ENCODE peak calls at places on chromosomes 4 and X, in ten cellular contexts. One of them, this sample, is unnamed. For H3K9me3, the result is how much of the 10 kb centered on the place peaks cover.

GRCh38 chr4:61210186-61210939 is 10.2 kb downstream of the ADGRL3 start:
- DNase-seq in CD4-positive, alpha-beta T cell: no peak
- DNase-seq in fibroblast of lung: no peak
- DNase-seq in K562: no peak
- DNase-seq in ovary: no peak
- DNase-seq in psoas muscle: no peak
- DNase-seq in Caco-2: no peak
- DNase-seq in OCI-LY7: no peak
- DNase-seq in tibial nerve: no peak
- DNase-seq in pancreas: no peak
- DNase-seq in this sample: no peak

GRCh38 chr4:157014621-157015591 is 43.3 kb upstream of the PDGFC start:
- DNase-seq in CD4-positive, alpha-beta T cell: no peak
- DNase-seq in fibroblast of lung: peak
- DNase-seq in K562: no peak
- DNase-seq in ovary: no peak
- DNase-seq in psoas muscle: no peak
- DNase-seq in Caco-2: no peak
- DNase-seq in OCI-LY7: no peak
- DNase-seq in tibial nerve: no peak
- DNase-seq in pancreas: no peak
- DNase-seq in this sample: peak

GRCh38 chr4:113582737-113583136 is 178.8 kb downstream of the CAMK2D start:
- DNase-seq in CD4-positive, alpha-beta T cell: no peak
- DNase-seq in fibroblast of lung: no peak
- DNase-seq in K562: no peak
- DNase-seq in ovary: no peak
- DNase-seq in psoas muscle: no peak
- DNase-seq in Caco-2: no peak
- DNase-seq in OCI-LY7: no peak
- DNase-seq in tibial nerve: no peak
- DNase-seq in pancreas: no peak
- DNase-seq in this sample: no peak

GRCh38 chrX:114675365-114675764 is 91.5 kb downstream of the HTR2C start:
- DNase-seq in CD4-positive, alpha-beta T cell: no peak
- DNase-seq in fibroblast of lung: peak
- DNase-seq in K562: no peak
- DNase-seq in ovary: no peak
- DNase-seq in psoas muscle: no peak
- DNase-seq in Caco-2: no peak
- DNase-seq in OCI-LY7: no peak
- DNase-seq in tibial nerve: no peak
- DNase-seq in pancreas: no peak
- DNase-seq in this sample: no peak

GRCh38 chr4:106353786-106354185 is 14.8 kb downstream of the GIMD1 start:
- DNase-seq in CD4-positive, alpha-beta T cell: no peak
- DNase-seq in fibroblast of lung: no peak
- DNase-seq in K562: no peak
- DNase-seq in ovary: no peak
- DNase-seq in psoas muscle: no peak
- DNase-seq in Caco-2: no peak
- DNase-seq in OCI-LY7: no peak
- DNase-seq in tibial nerve: no peak
- DNase-seq in pancreas: no peak
- DNase-seq in this sample: no peak

GRCh38 chr4:133997440-133997839 is 204.1 kb downstream of the PABPC4L start:
- DNase-seq in CD4-positive, alpha-beta T cell: no peak
- DNase-seq in fibroblast of lung: peak
- DNase-seq in K562: no peak
- DNase-seq in ovary: no peak
- DNase-seq in psoas muscle: no peak
- DNase-seq in Caco-2: no peak
- DNase-seq in OCI-LY7: no peak
- DNase-seq in tibial nerve: no peak
- DNase-seq in pancreas: no peak
- DNase-seq in this sample: no peak

GRCh38 chr4:93031431-93032098 is 727.8 kb downstream of the GRID2 start:
- DNase-seq in CD4-positive, alpha-beta T cell: no peak
- DNase-seq in fibroblast of lung: no peak
- DNase-seq in K562: no peak
- DNase-seq in ovary: no peak
- DNase-seq in psoas muscle: no peak
- DNase-seq in Caco-2: no peak
- DNase-seq in OCI-LY7: no peak
- DNase-seq in tibial nerve: no peak
- DNase-seq in pancreas: no peak
- DNase-seq in this sample: no peak

GRCh38 chr4:2935762-2936743 is 27.2 kb downstream of the NOP14 start:
- DNase-seq in CD4-positive, alpha-beta T cell: peak
- DNase-seq in fibroblast of lung: peak
- DNase-seq in K562: no peak
- DNase-seq in ovary: peak
- DNase-seq in psoas muscle: peak
- DNase-seq in Caco-2: no peak
- DNase-seq in OCI-LY7: peak
- DNase-seq in tibial nerve: no peak
- DNase-seq in pancreas: peak
- DNase-seq in this sample: no peak

GRCh38 chrX:35101901-35102300 is 159.3 kb downstream of the FAM47B start:
- DNase-seq in CD4-positive, alpha-beta T cell: no peak
- DNase-seq in fibroblast of lung: peak
- DNase-seq in K562: no peak
- DNase-seq in ovary: no peak
- DNase-seq in psoas muscle: no peak
- DNase-seq in Caco-2: no peak
- DNase-seq in OCI-LY7: no peak
- DNase-seq in tibial nerve: no peak
- DNase-seq in pancreas: no peak
- DNase-seq in this sample: no peak

GRCh38 chr4:103948244-103949018 is 228.6 kb upstream of the TACR3 start:
- DNase-seq in CD4-positive, alpha-beta T cell: no peak
- DNase-seq in fibroblast of lung: no peak
- DNase-seq in K562: no peak
- DNase-seq in ovary: no peak
- DNase-seq in psoas muscle: no peak
- DNase-seq in Caco-2: no peak
- DNase-seq in OCI-LY7: no peak
- DNase-seq in tibial nerve: no peak
- DNase-seq in pancreas: no peak
- DNase-seq in this sample: peak

GRCh38 chrX:63526863-63527262 is 175.7 kb upstream of the SPIN4 start:
- DNase-seq in CD4-positive, alpha-beta T cell: no peak
- DNase-seq in fibroblast of lung: no peak
- DNase-seq in K562: no peak
- DNase-seq in ovary: no peak
- DNase-seq in psoas muscle: no peak
- DNase-seq in Caco-2: no peak
- DNase-seq in OCI-LY7: no peak
- DNase-seq in tibial nerve: no peak
- DNase-seq in pancreas: no peak
- DNase-seq in this sample: no peak

GRCh38 chrX:67636532-67636931 is 92.7 kb downstream of the AR start:
- DNase-seq in CD4-positive, alpha-beta T cell: no peak
- DNase-seq in fibroblast of lung: peak
- DNase-seq in K562: no peak
- DNase-seq in ovary: no peak
- DNase-seq in psoas muscle: no peak
- DNase-seq in Caco-2: no peak
- DNase-seq in OCI-LY7: no peak
- DNase-seq in tibial nerve: no peak
- DNase-seq in pancreas: no peak
- DNase-seq in this sample: peak

DNA sequence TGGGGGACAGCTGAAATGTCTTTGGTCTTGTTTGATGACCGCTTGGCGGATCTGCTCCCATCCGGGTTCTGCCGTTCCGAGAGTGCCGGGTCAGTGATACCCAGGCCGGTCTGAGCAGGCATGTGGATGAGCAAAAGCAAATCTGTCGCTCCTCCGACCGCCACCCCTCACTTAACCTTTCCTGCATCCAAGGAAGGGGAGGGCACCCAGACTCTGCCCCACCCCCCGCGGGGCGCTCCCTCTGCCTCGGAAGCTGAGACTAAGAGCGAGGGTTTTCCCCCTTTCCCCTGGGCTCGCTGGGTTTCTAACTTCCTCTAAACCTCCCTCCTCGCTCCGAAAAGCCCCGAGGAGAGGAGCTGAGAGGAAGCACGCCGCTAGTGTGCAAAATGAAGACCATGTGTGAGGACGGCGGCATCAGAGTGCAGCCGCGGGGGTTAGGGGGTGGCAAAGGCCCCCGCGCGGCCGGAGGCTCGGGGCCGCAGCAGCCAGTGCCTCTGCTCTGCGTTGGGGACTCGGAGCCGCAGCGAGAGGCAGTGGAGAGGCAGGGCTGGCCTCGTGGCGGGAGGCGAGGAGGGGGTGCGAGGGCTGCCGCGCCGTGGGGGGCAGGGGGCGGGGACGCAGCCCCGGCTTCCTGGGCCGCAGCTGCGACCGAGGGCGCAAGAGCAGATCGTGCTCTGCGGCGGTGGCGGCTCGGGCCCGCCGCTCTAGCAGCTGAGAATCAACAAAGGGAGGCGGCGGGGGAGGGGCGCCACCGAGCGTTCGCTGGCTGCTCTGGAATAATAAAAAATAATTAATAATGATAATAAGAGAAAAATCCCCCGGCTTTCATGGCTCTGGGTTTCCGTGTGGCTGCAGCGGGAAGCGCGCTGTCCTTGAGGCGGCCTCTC is 55.8 kb upstream of the BCOR start:
- DNase-seq in CD4-positive, alpha-beta T cell: peak
- DNase-seq in fibroblast of lung: no peak
- DNase-seq in K562: peak
- DNase-seq in ovary: peak
- DNase-seq in psoas muscle: peak
- DNase-seq in Caco-2: no peak
- DNase-seq in OCI-LY7: peak
- DNase-seq in tibial nerve: no peak
- DNase-seq in pancreas: peak
- DNase-seq in this sample: peak
- TF ChIP-seq CTCF in CD4-positive, alpha-beta T cell: no peak
- TF ChIP-seq CTCF in fibroblast of lung: no peak
- TF ChIP-seq CTCF in K562: peak
- TF ChIP-seq CTCF in ovary: no peak
- TF ChIP-seq CTCF in psoas muscle: peak
- TF ChIP-seq CTCF in Caco-2: no peak
- TF ChIP-seq CTCF in OCI-LY7: peak
- TF ChIP-seq CTCF in tibial nerve: peak
- TF ChIP-seq CTCF in pancreas: no peak
- TF ChIP-seq CTCF in this sample: no peak

DNA sequence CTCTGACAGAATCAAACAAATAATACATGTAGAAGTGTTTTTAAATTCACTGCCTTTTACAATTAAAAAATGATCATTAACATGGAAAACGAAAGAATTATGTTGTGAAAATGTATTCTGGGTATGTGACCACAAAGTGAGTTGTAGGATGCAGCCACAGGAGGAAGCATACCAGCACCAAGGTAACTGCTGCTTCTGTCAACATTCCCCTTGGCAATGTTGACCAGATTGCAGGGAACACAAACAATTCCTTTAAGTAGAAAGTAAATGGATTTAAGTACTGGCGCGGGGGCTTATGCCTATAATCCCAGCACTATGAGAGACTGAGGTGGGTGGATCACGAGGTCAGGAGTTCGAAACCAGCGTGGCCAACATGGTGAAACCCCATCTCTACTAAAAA is 1877.9 kb upstream of the PCDH7 start:
- DNase-seq in CD4-positive, alpha-beta T cell: no peak
- DNase-seq in fibroblast of lung: no peak
- DNase-seq in K562: no peak
- DNase-seq in ovary: no peak
- DNase-seq in psoas muscle: no peak
- DNase-seq in Caco-2: no peak
- DNase-seq in OCI-LY7: no peak
- DNase-seq in tibial nerve: no peak
- DNase-seq in pancreas: no peak
- DNase-seq in this sample: no peak
- H3K9me3 ChIP-seq in CD4-positive, alpha-beta T cell: under half
- H3K9me3 ChIP-seq in fibroblast of lung: under half
- H3K9me3 ChIP-seq in K562: under half
- H3K9me3 ChIP-seq in ovary: under half
- H3K9me3 ChIP-seq in psoas muscle: under half
- H3K9me3 ChIP-seq in Caco-2: under half
- H3K9me3 ChIP-seq in OCI-LY7: under half
- H3K9me3 ChIP-seq in tibial nerve: under half
- H3K9me3 ChIP-seq in pancreas: under half
- H3K9me3 ChIP-seq in this sample: under half

GRCh38 chr4:84159767-84160166 is 339.3 kb downstream of the NKX6-1 start:
- DNase-seq in CD4-positive, alpha-beta T cell: no peak
- DNase-seq in fibroblast of lung: peak
- DNase-seq in K562: no peak
- DNase-seq in ovary: no peak
- DNase-seq in psoas muscle: no peak
- DNase-seq in Caco-2: peak
- DNase-seq in OCI-LY7: no peak
- DNase-seq in tibial nerve: no peak
- DNase-seq in pancreas: no peak
- DNase-seq in this sample: peak
- TF ChIP-seq CTCF in CD4-positive, alpha-beta T cell: no peak
- TF ChIP-seq CTCF in fibroblast of lung: no peak
- TF ChIP-seq CTCF in K562: peak
- TF ChIP-seq CTCF in ovary: no peak
- TF ChIP-seq CTCF in psoas muscle: no peak
- TF ChIP-seq CTCF in Caco-2: peak
- TF ChIP-seq CTCF in OCI-LY7: no peak
- TF ChIP-seq CTCF in tibial nerve: no peak
- TF ChIP-seq CTCF in pancreas: no peak
- TF ChIP-seq CTCF in this sample: peak

GRCh38 chr4:39702716-39703115 is 4.8 kb downstream of the UBE2K start:
- DNase-seq in CD4-positive, alpha-beta T cell: no peak
- DNase-seq in fibroblast of lung: no peak
- DNase-seq in K562: no peak
- DNase-seq in ovary: no peak
- DNase-seq in psoas muscle: no peak
- DNase-seq in Caco-2: no peak
- DNase-seq in OCI-LY7: no peak
- DNase-seq in tibial nerve: no peak
- DNase-seq in pancreas: no peak
- DNase-seq in this sample: no peak

GRCh38 chr4:39697740-39698423 is at the start of gene UBE2K:
- DNase-seq in CD4-positive, alpha-beta T cell: peak
- DNase-seq in fibroblast of lung: peak
- DNase-seq in K562: peak
- DNase-seq in ovary: peak
- DNase-seq in psoas muscle: peak
- DNase-seq in Caco-2: peak
- DNase-seq in OCI-LY7: peak
- DNase-seq in tibial nerve: peak
- DNase-seq in pancreas: peak
- DNase-seq in this sample: peak

GRCh38 chr4:39699676-39700409 is 1.9 kb downstream of the UBE2K start:
- DNase-seq in CD4-positive, alpha-beta T cell: no peak
- DNase-seq in fibroblast of lung: peak
- DNase-seq in K562: no peak
- DNase-seq in ovary: no peak
- DNase-seq in psoas muscle: no peak
- DNase-seq in Caco-2: no peak
- DNase-seq in OCI-LY7: peak
- DNase-seq in tibial nerve: no peak
- DNase-seq in pancreas: no peak
- DNase-seq in this sample: no peak

GRCh38 chr4:39700500-39700899 is 2.6 kb downstream of the UBE2K start:
- DNase-seq in CD4-positive, alpha-beta T cell: no peak
- DNase-seq in fibroblast of lung: no peak
- DNase-seq in K562: no peak
- DNase-seq in ovary: no peak
- DNase-seq in psoas muscle: no peak
- DNase-seq in Caco-2: no peak
- DNase-seq in OCI-LY7: no peak
- DNase-seq in tibial nerve: no peak
- DNase-seq in pancreas: no peak
- DNase-seq in this sample: no peak

GRCh38 chr4:39698424-39699009 is 581 bp downstream of the UBE2K start:
- DNase-seq in CD4-positive, alpha-beta T cell: peak
- DNase-seq in fibroblast of lung: peak
- DNase-seq in K562: no peak
- DNase-seq in ovary: peak
- DNase-seq in psoas muscle: peak
- DNase-seq in Caco-2: peak
- DNase-seq in OCI-LY7: no peak
- DNase-seq in tibial nerve: peak
- DNase-seq in pancreas: peak
- DNase-seq in this sample: peak
- H3K9me3 ChIP-seq in CD4-positive, alpha-beta T cell: under half
- H3K9me3 ChIP-seq in fibroblast of lung: under half
- H3K9me3 ChIP-seq in K562: under half
- H3K9me3 ChIP-seq in ovary: under half
- H3K9me3 ChIP-seq in psoas muscle: under half
- H3K9me3 ChIP-seq in Caco-2: under half
- H3K9me3 ChIP-seq in OCI-LY7: under half
- H3K9me3 ChIP-seq in tibial nerve: under half
- H3K9me3 ChIP-seq in pancreas: under half
- H3K9me3 ChIP-seq in this sample: under half